ENCODE peak calls at places on chromosomes 4 and X, in four cellular contexts. V is suprapubic skin, X is transverse colon, W is GM12878. Z is an unnamed sample.

GRCh38 chr4:26321326-26322276 is 787 bp downstream of the RBPJ start:
- DNase-seq in V (no peak), X (peak), W (no peak), Z (no peak)

GRCh38 chr4:25970691-25971427 is 56.8 kb downstream of the SMIM20 start:
- DNase-seq in V (peak), X (peak), W (no peak), Z (no peak)

GRCh38 chr4:150280081-150280950 is 202.1 kb downstream of the DCLK2 start:
- DNase-seq in V (no peak), X (no peak), W (no peak), Z (no peak)

GRCh38 chr4:165505991-165506779 is 127.4 kb downstream of the CPE start:
- DNase-seq in V (no peak), X (no peak), W (no peak), Z (no peak)

GRCh38 chrX:367349-367748 is 19.4 kb downstream of the PPP2R3B start:
- DNase-seq in V (no peak), X (no peak), W (no peak), Z (no peak)

GRCh38 chr4:23945521-23946017 is 55.7 kb upstream of the PPARGC1A start:
- DNase-seq in V (peak), X (peak), W (no peak), Z (no peak)

GRCh38 chr4:24912252-24913098 is at the start of gene CCDC149:
- DNase-seq in V (peak), X (peak), W (no peak), Z (peak)

GRCh38 chrX:40383360-40383759 is 197.4 kb upstream of the ATP6AP2 start:
- DNase-seq in V (no peak), X (no peak), W (no peak), Z (no peak)

GRCh38 chrX:120604359-120604782 is 470 bp downstream of the MCTS1 start:
- DNase-seq in V (no peak), X (peak), W (no peak), Z (no peak)

GRCh38 chr4:67744561-67745283 is 9.5 kb downstream of the GNRHR start:
- DNase-seq in V (no peak), X (no peak), W (no peak), Z (no peak)

GRCh38 chr4:1964971-1965370 is 43.8 kb downstream of the NELFA start:
- DNase-seq in V (no peak), X (no peak), W (no peak), Z (no peak)

GRCh38 chrX:154731203-154731602 is 19.7 kb downstream of the GAB3 start:
- DNase-seq in V (no peak), X (no peak), W (no peak), Z (no peak)

GRCh38 chrX:13692771-13693231 is 3.9 kb downstream of the RAB9A start:
- DNase-seq in V (no peak), X (no peak), W (no peak), Z (no peak)

GRCh38 chrX:44245730-44246129 is 97.7 kb downstream of the EFHC2 start:
- DNase-seq in V (no peak), X (no peak), W (no peak), Z (no peak)

GRCh38 chr4:11632488-11632887 is 203.8 kb upstream of the HS3ST1 start:
- DNase-seq in V (no peak), X (no peak), W (no peak), Z (peak)

GRCh38 chr4:11633435-11633834 is 204.7 kb upstream of the HS3ST1 start:
- DNase-seq in V (no peak), X (no peak), W (no peak), Z (no peak)

GRCh38 chr4:11632015-11632414 is 203.3 kb upstream of the HS3ST1 start:
- DNase-seq in V (no peak), X (no peak), W (no peak), Z (no peak)

GRCh38 chr4:11634283-11634682 is 205.6 kb upstream of the HS3ST1 start:
- DNase-seq in V (no peak), X (peak), W (no peak), Z (no peak)

DNA sequence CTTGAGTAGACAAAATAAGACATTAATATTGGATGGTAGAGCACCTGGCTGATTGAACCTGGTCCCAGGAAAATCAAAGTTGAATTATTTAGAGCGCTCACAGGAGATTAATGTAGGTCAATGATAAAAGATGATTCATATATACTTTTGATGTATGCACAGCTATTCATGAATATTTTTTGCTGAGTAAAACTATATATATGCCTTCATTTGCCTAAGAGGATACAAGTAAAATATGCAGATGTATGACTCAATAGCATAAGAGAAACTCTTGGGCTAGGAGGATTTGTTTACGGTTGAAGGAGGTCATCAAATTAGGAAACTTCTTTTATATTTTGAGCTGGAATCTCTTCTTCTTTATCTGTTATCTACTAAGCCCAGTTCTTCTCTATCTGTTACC is 202.7 kb upstream of the HS3ST1 start:
- DNase-seq in V (no peak), X (no peak), W (no peak), Z (no peak)
- H3K4me3 ChIP-seq in V (no peak), X (no peak), W (no peak), Z (no peak)

GRCh38 chr4:54296548-54297203 is 67.6 kb downstream of the PDGFRA start:
- DNase-seq in V (no peak), X (no peak), W (no peak), Z (no peak)
- H3K4me3 ChIP-seq in V (no peak), X (no peak), W (no peak), Z (no peak)

GRCh38 chr4:80471701-80472100 is 136.2 kb downstream of the CFAP299 start:
- DNase-seq in V (no peak), X (peak), W (no peak), Z (no peak)
- H3K4me3 ChIP-seq in V (no peak), X (no peak), W (no peak), Z (peak)

DNA sequence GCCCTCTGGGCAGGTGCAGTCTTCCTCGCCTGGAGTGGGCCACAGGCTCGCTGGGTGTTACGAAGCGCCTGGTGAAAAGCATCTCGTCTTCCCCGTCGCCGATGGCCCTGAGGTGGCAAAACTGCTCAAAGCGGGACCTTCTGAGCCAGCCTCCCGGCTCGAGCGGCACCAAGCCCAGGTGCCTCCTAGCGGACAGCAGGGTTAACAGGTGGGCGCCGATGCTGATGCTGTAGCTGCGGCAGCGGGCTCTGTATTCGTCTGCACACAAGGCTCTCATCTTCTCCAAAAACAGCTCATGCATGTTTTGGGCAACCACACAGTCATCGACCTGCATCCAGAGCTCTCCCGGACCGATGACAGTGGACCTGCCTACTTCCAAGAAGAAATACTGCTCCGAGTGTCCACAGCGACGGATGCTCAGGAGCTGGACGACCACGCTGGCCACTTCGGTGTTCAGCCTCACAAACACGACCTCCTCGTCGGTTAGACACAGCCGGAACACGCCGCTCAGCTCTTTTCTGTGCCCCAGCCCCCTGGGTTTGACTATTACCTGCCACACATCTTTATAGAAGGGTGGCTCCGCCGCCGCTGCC is 1.2 kb downstream of the IRS4 start:
- DNase-seq in V (no peak), X (no peak), W (no peak), Z (no peak)
- H3K4me3 ChIP-seq in V (peak), X (no peak), W (no peak), Z (no peak)

GRCh38 chrX:49185062-49185394 is 1.1 kb downstream of the PRICKLE3 start:
- DNase-seq in V (no peak), X (no peak), W (no peak), Z (no peak)
- H3K4me3 ChIP-seq in V (peak), X (peak), W (peak), Z (peak)

DNA sequence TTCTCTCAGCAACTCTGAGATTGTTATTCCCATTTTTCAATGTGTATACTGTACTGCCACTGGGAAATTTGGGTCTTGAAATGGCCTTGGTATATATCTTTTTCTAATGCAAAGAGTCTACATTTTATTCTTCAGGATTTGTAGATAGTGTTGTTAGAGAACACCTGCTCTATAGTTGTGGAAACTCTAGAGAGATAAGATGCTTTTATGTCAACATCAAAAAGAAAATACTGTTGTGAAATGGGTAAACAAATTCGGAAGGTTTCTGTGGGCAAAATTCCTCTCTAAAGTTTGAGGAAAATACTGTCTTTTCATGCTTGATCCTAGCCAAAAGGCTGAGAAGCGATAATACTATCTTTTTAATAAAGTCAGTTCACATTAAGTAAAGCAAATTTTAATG is 259.9 kb downstream of the BMPR1B start:
- DNase-seq in V (no peak), X (no peak), W (no peak), Z (no peak)
- H3K4me3 ChIP-seq in V (no peak), X (no peak), W (no peak), Z (no peak)

GRCh38 chr4:152101546-152102183 is 340.9 kb upstream of the GATB start:
- DNase-seq in V (no peak), X (no peak), W (no peak), Z (no peak)

GRCh38 chr4:152099555-152099954 is 338.7 kb upstream of the GATB start:
- DNase-seq in V (no peak), X (no peak), W (no peak), Z (no peak)

GRCh38 chr4:152102184-152103000 is 341.6 kb upstream of the GATB start:
- DNase-seq in V (no peak), X (no peak), W (no peak), Z (no peak)

GRCh38 chr4:152099061-152099425 is 338.2 kb upstream of the GATB start:
- DNase-seq in V (no peak), X (no peak), W (no peak), Z (no peak)

DNA sequence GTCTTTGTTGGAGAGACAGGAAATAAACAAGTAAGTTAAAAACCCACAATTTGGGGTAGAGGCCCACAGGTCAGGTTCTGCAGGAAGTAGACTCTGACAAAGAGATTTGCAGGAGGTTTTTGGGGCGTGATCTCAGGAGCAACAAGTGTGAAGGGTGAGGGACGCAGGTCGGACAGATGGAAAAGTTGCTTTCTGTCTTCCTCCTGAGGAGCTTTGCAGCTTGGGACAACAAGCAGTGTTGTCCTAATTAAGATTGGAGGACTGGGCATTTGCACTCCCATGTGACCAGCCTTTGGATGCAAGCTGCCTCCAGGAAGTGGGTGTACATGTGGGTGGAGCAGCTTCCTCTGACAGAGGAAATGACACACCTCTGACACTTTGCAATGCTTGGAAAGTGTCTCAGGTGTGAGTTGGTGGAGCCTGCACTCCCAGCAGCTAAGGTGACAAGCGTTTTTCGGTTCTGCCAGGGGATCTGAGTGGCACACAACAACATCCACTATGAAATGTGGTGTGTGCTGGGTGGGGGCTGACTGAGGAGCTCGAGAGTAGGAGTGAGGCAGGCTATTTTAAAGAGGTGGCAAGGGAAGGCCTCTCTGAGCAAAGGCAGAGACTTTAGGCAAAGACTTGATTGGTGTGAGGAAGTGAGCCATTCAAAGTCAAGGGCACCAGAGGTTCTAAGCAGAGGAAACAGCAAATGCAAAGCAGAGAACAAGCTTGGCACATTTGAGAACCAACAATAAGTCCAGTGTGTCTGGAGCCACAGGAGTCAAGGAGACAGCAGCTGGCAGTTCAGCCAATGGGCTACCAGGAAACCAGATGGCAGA is 339.8 kb upstream of the GATB start:
- DNase-seq in V (no peak), X (peak), W (no peak), Z (no peak)
- H3K4me3 ChIP-seq in V (no peak), X (no peak), W (no peak), Z (no peak)